ENCODE peak calls at places on chromosomes 13 and 19, in four cellular contexts. P, S, X and T are unnamed samples.
A peak's percentile ranks its signal among the peaks of the same experiment; 100 is the strongest.

GRCh38 chr19:29645911-29646310 is 19.4 kb upstream of the PLEKHF1 start:
- DNase-seq in P (no peak), S (no peak), X (no peak), T (no peak)

GRCh38 chr13:37047032-37047431 is 12.5 kb downstream of the SUPT20H start:
- DNase-seq in P (no peak), S (no peak), X (no peak), T (no peak)

GRCh38 chr13:62205273-62205672 is 789.6 kb upstream of the PCDH20 start:
- DNase-seq in P (no peak), S (no peak), X (no peak), T (no peak)

GRCh38 chr13:37495046-37495445 is 103.5 kb downstream of the POSTN start:
- DNase-seq in P (no peak), S (no peak), X (no peak), T (no peak)

GRCh38 chr13:20331949-20332348 is 99.8 kb upstream of the GJB6 start:
- DNase-seq in P (no peak), S (no peak), X (no peak), T (no peak)

GRCh38 chr13:29384466-29384865 is 211.0 kb downstream of the SLC7A1 start:
- DNase-seq in P (no peak), S (no peak), X (no peak), T (no peak)

GRCh38 chr19:41821003-41821735 is 23.3 kb downstream of the LYPD4 start:
- DNase-seq in P (peak; percentile 83), S (no peak), X (no peak), T (peak; percentile 53)

GRCh38 chr19:49676690-49677231 is 310 bp upstream of the PRMT1 start:
- DNase-seq in P (peak; percentile 95), S (peak; percentile 100), X (peak; percentile 99), T (peak; percentile 99)

GRCh38 chr19:36265856-36266374 is 51.0 kb downstream of the ZNF146 start:
- DNase-seq in P (no peak), S (no peak), X (no peak), T (no peak)

GRCh38 chr19:15905026-15905425 is 7.2 kb upstream of the CYP4F2 start:
- DNase-seq in P (no peak), S (no peak), X (no peak), T (no peak)

GRCh38 chr19:2266183-2266993 is 10.2 kb upstream of the JSRP1 start:
- DNase-seq in P (peak; percentile 75), S (no peak), X (peak; percentile 60), T (no peak)

GRCh38 chr13:114341003-114341777 is 26.9 kb downstream of the CHAMP1 start:
- DNase-seq in P (no peak), S (no peak), X (no peak), T (no peak)

GRCh38 chr13:58463841-58464240 is 832.3 kb downstream of the PCDH17 start:
- DNase-seq in P (no peak), S (no peak), X (no peak), T (no peak)

GRCh38 chr19:708154-709141 is at the start of gene PALM:
- DNase-seq in P (no peak), S (no peak), X (no peak), T (peak; percentile 72)

GRCh38 chr13:111390522-111391270 is 70.3 kb downstream of the TEX29 start:
- DNase-seq in P (no peak), S (no peak), X (no peak), T (no peak)